ENCODE peak calls at places on chromosomes 3 and 15, in five cellular contexts. M is fibroblast of lung, I is cardiac muscle cell, Y is BJ, J is sigmoid colon. U is an unnamed sample.

GRCh38 chr3:164730810-164731209 is 347.5 kb downstream of the SI start:
- DNase-seq in M (peak), I (no peak), Y (no peak), J (no peak), U (no peak)

GRCh38 chr15:69576948-69577351 is 124.3 kb downstream of the RPLP1 start:
- DNase-seq in M (no peak), I (no peak), Y (no peak), J (no peak), U (no peak)

GRCh38 chr3:47890832-47891620 is 88.1 kb downstream of the DHX30 start:
- DNase-seq in M (no peak), I (peak), Y (no peak), J (peak), U (no peak)

GRCh38 chr3:44326035-44326434 is 12.5 kb upstream of the TCAIM start:
- DNase-seq in M (peak), I (no peak), Y (no peak), J (no peak), U (no peak)

GRCh38 chr3:164683516-164683915 is 394.8 kb downstream of the SI start:
- DNase-seq in M (no peak), I (no peak), Y (no peak), J (no peak), U (no peak)

GRCh38 chr3:94349310-94349848 is 286.5 kb downstream of the NSUN3 start:
- DNase-seq in M (no peak), I (no peak), Y (no peak), J (no peak), U (no peak)

GRCh38 chr15:74453925-74454763 is 6.8 kb downstream of the UBL7 start:
- DNase-seq in M (peak), I (no peak), Y (no peak), J (no peak), U (no peak)

GRCh38 chr15:74783072-74783807 is 1.4 kb downstream of the CSK start:
- DNase-seq in M (peak), I (no peak), Y (no peak), J (no peak), U (no peak)

GRCh38 chr3:197787412-197787811 is 3.6 kb upstream of the LRCH3 start:
- DNase-seq in M (no peak), I (no peak), Y (no peak), J (no peak), U (no peak)

GRCh38 chr3:160130950-160131349 is 94.3 kb upstream of the C3orf80 start:
- DNase-seq in M (peak), I (no peak), Y (no peak), J (no peak), U (no peak)

GRCh38 chr3:130894130-130894872 is 417 bp downstream of the ATP2C1 start:
- DNase-seq in M (peak), I (peak), Y (no peak), J (peak), U (peak)

GRCh38 chr15:50145451-50145872 is 26.4 kb upstream of the ATP8B4 start:
- DNase-seq in M (peak), I (peak), Y (no peak), J (no peak), U (no peak)

GRCh38 chr3:106428565-106428994 is 559.8 kb upstream of the CBLB start:
- DNase-seq in M (peak), I (no peak), Y (peak), J (peak), U (no peak)

GRCh38 chr3:76724075-76724474 is 315.8 kb upstream of the ROBO2 start:
- DNase-seq in M (no peak), I (no peak), Y (no peak), J (no peak), U (no peak)

GRCh38 chr15:40925863-40926658 is 3.1 kb upstream of the DLL4 start:
- DNase-seq in M (peak), I (peak), Y (no peak), J (no peak), U (peak)

GRCh38 chr3:16482770-16483531 is 30.5 kb downstream of the RFTN1 start:
- DNase-seq in M (no peak), I (no peak), Y (no peak), J (no peak), U (no peak)

DNA sequence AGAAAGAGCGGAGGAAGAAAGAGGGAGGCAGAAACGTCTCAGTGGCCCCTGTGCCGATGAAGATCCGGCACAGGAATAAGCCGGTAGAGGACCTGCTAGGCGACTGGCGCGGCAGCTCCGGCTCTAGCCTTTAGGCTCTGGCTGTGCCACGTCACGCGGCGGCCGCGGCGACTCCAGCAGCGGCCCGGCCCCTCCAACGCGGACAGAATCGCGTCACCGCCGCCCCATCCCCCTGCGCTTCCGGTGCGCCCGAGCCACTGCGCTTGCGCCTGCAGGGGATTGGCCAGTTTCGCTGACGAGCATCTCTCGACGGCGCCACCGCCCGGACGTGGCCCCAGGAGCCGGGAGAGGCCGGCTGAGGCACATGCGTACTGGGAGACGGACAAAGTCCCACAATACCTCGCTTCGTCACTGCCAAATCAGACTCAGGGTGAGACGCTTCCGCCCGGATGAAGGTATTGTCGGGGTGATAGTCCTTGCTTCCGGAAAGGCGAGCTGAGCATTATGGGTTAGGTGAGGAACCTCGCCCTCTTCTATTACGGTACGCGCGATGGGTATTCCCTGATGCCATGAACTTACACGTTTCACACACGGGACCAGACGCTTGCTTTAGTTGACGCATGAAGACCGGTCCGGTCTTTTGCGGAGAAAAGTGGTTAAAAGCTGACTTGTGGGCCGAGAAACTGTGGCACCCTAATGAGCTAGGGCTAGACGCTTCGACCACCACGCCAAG is at the start of gene ARF4:
- DNase-seq in M (peak), I (peak), Y (peak), J (peak), U (peak)
- TF ChIP-seq CTCF in M (peak), I (peak), Y (peak), J (no peak), U (no peak)

GRCh38 chr3:75001330-75001729 is 386.9 kb upstream of the CNTN3 start:
- DNase-seq in M (no peak), I (peak), Y (no peak), J (no peak), U (no peak)
- TF ChIP-seq CTCF in M (peak), I (peak), Y (peak), J (no peak), U (peak)

DNA sequence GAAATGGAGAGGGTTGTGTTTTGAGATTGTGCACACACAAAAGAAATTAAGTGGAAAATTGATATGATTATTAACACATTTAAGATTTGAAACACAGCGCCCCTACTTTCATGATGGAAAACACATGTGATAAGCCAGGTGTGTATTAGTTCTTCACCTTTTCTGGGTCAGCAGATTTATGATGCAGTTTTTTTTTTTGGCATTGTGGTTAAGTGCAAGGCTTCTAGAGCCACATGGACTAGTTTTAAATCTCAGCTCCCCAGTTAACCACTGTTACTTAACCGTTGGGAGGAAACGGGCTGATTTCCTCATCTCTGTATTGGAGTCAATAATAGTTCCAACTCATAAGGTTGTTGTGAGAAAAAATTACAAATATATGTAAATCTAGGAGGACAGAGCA is 375.4 kb downstream of the NAALADL2 start:
- DNase-seq in M (no peak), I (no peak), Y (no peak), J (no peak), U (no peak)
- TF ChIP-seq CTCF in M (no peak), I (no peak), Y (no peak), J (no peak), U (no peak)

GRCh38 chr3:156109989-156110388 is 10.4 kb upstream of the KCNAB1 start:
- DNase-seq in M (no peak), I (no peak), Y (no peak), J (no peak), U (no peak)

GRCh38 chr3:156107504-156107903 is 12.9 kb upstream of the KCNAB1 start:
- DNase-seq in M (no peak), I (no peak), Y (no peak), J (no peak), U (no peak)

GRCh38 chr3:156102267-156102912 is 18.0 kb upstream of the KCNAB1 start:
- DNase-seq in M (no peak), I (no peak), Y (no peak), J (no peak), U (no peak)

DNA sequence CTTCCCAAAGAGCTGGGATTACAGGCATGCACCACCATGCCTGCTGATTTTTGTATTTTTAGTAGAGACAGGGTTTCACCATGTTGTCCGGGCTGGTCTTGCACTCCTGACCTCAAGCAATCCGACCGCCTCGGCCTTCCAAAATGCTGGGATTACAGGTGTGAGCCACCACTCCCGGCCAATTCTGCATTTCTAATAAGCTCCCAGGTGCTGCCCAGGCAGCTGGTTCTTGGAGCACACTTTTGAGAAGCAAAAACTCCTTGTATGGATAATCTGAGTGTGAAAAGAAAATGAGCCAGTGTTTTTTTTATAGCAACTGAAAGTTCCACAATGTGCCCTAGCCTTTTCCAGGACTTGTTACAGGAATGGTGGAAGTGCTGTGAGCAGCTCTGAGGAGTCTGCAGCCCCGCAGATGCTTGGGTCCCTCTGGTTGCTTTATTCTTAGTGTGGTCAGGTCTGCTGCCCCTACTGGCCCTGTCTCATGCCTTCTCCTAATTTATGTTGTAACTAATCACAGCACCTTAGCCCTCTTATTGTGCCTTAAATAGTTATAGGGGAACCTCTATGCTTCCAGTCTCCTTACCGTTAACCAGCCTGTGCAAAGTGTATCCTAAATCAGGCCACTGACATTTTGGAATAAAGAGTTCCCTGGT is 13.5 kb upstream of the KCNAB1 start:
- DNase-seq in M (no peak), I (peak), Y (no peak), J (no peak), U (no peak)
- TF ChIP-seq CTCF in M (no peak), I (peak), Y (no peak), J (no peak), U (peak)

GRCh38 chr3:101812895-101813294 is 33.9 kb downstream of the NXPE3 start:
- DNase-seq in M (no peak), I (no peak), Y (no peak), J (no peak), U (no peak)

GRCh38 chr3:101816215-101817149 is 32.8 kb upstream of the NFKBIZ start:
- DNase-seq in M (peak), I (no peak), Y (peak), J (peak), U (no peak)

GRCh38 chr3:101811875-101812274 is 32.9 kb downstream of the NXPE3 start:
- DNase-seq in M (no peak), I (no peak), Y (no peak), J (no peak), U (no peak)

GRCh38 chr3:101813817-101814440 is 34.9 kb downstream of the NXPE3 start:
- DNase-seq in M (no peak), I (no peak), Y (no peak), J (no peak), U (no peak)

GRCh38 chr3:101814835-101815234 is 34.5 kb upstream of the NFKBIZ start:
- DNase-seq in M (no peak), I (no peak), Y (no peak), J (no peak), U (no peak)
- TF ChIP-seq CTCF in M (no peak), I (no peak), Y (no peak), J (no peak), U (no peak)

GRCh38 chr15:72770673-72771328 is 12.8 kb downstream of the ADPGK start:
- DNase-seq in M (peak), I (no peak), Y (no peak), J (no peak), U (no peak)
- TF ChIP-seq CTCF in M (peak), I (peak), Y (peak), J (no peak), U (peak)

GRCh38 chr3:88188436-88188835 is 38.7 kb downstream of the C3orf38 start:
- DNase-seq in M (peak), I (no peak), Y (no peak), J (no peak), U (no peak)
- TF ChIP-seq CTCF in M (no peak), I (no peak), Y (no peak), J (no peak), U (no peak)

GRCh38 chr15:24832282-24832681 is 122.5 kb upstream of the SNRPN start:
- DNase-seq in M (no peak), I (no peak), Y (no peak), J (no peak), U (no peak)

DNA sequence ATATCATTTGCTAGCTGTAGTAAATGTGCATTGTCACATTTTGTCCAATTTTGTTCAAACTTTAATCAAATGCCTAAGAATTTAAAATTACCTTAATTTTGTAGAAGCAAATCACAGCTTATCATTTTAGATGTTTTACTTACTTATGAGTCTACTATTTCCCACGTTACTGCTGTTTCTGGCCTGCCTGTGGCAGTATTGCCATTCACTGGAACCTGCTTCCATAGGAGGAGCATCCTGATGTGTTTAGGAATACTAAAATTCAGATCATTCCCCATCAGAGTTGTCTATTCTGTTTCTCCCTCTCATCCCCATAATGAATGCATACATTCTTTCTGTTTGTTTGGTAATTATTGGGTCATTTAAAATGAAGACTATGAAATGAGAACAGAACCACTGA is 119.5 kb upstream of the SNRPN start:
- DNase-seq in M (no peak), I (no peak), Y (no peak), J (no peak), U (no peak)
- TF ChIP-seq CTCF in M (no peak), I (no peak), Y (no peak), J (no peak), U (no peak)

GRCh38 chr15:31278544-31279220 is 48.0 kb upstream of the KLF13 start:
- DNase-seq in M (no peak), I (no peak), Y (no peak), J (peak), U (peak)

GRCh38 chr15:31279221-31280036 is 47.2 kb upstream of the KLF13 start:
- DNase-seq in M (no peak), I (no peak), Y (no peak), J (peak), U (peak)

GRCh38 chr15:31276596-31277298 is 49.9 kb upstream of the KLF13 start:
- DNase-seq in M (no peak), I (no peak), Y (no peak), J (peak), U (no peak)

GRCh38 chr15:31277335-31278055 is 49.1 kb upstream of the KLF13 start:
- DNase-seq in M (no peak), I (no peak), Y (no peak), J (peak), U (no peak)

DNA sequence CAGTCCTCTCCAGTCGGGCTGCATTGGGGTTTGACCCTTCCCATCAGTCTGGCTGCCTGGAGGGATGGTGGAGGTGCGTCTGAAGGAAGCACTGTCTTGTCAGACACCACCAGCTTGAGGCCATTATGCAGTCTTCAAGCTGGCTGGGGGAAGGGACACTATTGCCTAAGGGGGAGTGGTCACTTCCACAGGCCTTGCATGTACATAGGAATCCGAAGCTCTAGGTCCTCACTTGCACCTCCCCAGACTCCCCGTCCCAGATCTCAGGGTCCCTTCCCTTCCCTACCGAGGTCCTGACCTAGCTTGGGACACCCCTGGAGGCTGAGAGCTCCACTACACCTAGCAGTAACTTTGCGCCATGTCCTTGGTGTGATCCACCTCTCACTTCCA is 48.6 kb upstream of the KLF13 start:
- DNase-seq in M (no peak), I (no peak), Y (no peak), J (peak), U (peak)
- TF ChIP-seq CTCF in M (no peak), I (no peak), Y (no peak), J (no peak), U (no peak)

GRCh38 chr3:32237670-32238026 is 832 bp upstream of the CMTM8 start:
- DNase-seq in M (no peak), I (no peak), Y (no peak), J (no peak), U (no peak)

GRCh38 chr3:32241100-32241499 is 2.6 kb downstream of the CMTM8 start:
- DNase-seq in M (no peak), I (no peak), Y (no peak), J (no peak), U (no peak)

GRCh38 chr3:32238816-32239637 is 547 bp downstream of the CMTM8 start:
- DNase-seq in M (peak), I (peak), Y (no peak), J (no peak), U (peak)

GRCh38 chr3:32238027-32238815 is at the start of gene CMTM8:
- DNase-seq in M (peak), I (peak), Y (no peak), J (no peak), U (peak)

GRCh38 chr3:32239638-32240550 is 1.4 kb downstream of the CMTM8 start:
- DNase-seq in M (no peak), I (peak), Y (no peak), J (no peak), U (no peak)
- TF ChIP-seq CTCF in M (peak), I (peak), Y (peak), J (no peak), U (peak)